ENCODE peak calls at places on chromosomes 3 and 15, in ten cellular contexts. E, T, F, M, G, I, J, K, W and A are unnamed samples.

GRCh38 chr3:194687638-194688206 is 2.0 kb downstream of the FAM43A start:
- DNase-seq in E (peak; percentile 85), T (peak; percentile 82), F (peak; percentile 48), M (peak; percentile 47), G (no peak), I (peak; percentile 52), J (peak; percentile 66), K (peak; percentile 61), W (no peak), A (no peak)

GRCh38 chr15:58546066-58546591 is 114.3 kb downstream of the LIPC start:
- DNase-seq in E (no peak), T (no peak), F (no peak), M (no peak), G (no peak), I (no peak), J (no peak), K (no peak), W (no peak), A (no peak)

GRCh38 chr3:133573054-133573628 is 345 bp upstream of the CDV3 start:
- DNase-seq in E (peak; percentile 100), T (peak; percentile 100), F (peak; percentile 100), M (peak; percentile 100), G (peak; percentile 100), I (peak; percentile 100), J (peak; percentile 100), K (peak; percentile 100), W (peak; percentile 99), A (peak; percentile 100)

GRCh38 chr3:16932877-16933276 is 48.1 kb downstream of the PLCL2 start:
- DNase-seq in E (no peak), T (no peak), F (no peak), M (no peak), G (no peak), I (no peak), J (no peak), K (no peak), W (no peak), A (no peak)

GRCh38 chr3:174397848-174398247 is 461.3 kb upstream of the NAALADL2 start:
- DNase-seq in E (no peak), T (peak; percentile 60), F (no peak), M (peak; percentile 16), G (no peak), I (no peak), J (peak; percentile 61), K (no peak), W (peak; percentile 14), A (no peak)

GRCh38 chr3:36480916-36481648 is 100.8 kb downstream of the STAC start:
- DNase-seq in E (no peak), T (peak; percentile 77), F (no peak), M (no peak), G (no peak), I (no peak), J (peak; percentile 3), K (no peak), W (no peak), A (no peak)

GRCh38 chr3:58058654-58059263 is 50.5 kb downstream of the FLNB start:
- DNase-seq in E (no peak), T (peak; percentile 84), F (no peak), M (peak; percentile 87), G (no peak), I (no peak), J (peak; percentile 43), K (no peak), W (no peak), A (no peak)

GRCh38 chr3:179682681-179683080 is 29.8 kb downstream of the USP13 start:
- DNase-seq in E (no peak), T (no peak), F (no peak), M (no peak), G (no peak), I (no peak), J (no peak), K (no peak), W (no peak), A (no peak)

GRCh38 chr3:52028572-52028971 is 27.8 kb downstream of the DUSP7 start:
- DNase-seq in E (no peak), T (peak; percentile 77), F (no peak), M (no peak), G (no peak), I (peak; percentile 91), J (peak; percentile 27), K (no peak), W (no peak), A (no peak)

DNA sequence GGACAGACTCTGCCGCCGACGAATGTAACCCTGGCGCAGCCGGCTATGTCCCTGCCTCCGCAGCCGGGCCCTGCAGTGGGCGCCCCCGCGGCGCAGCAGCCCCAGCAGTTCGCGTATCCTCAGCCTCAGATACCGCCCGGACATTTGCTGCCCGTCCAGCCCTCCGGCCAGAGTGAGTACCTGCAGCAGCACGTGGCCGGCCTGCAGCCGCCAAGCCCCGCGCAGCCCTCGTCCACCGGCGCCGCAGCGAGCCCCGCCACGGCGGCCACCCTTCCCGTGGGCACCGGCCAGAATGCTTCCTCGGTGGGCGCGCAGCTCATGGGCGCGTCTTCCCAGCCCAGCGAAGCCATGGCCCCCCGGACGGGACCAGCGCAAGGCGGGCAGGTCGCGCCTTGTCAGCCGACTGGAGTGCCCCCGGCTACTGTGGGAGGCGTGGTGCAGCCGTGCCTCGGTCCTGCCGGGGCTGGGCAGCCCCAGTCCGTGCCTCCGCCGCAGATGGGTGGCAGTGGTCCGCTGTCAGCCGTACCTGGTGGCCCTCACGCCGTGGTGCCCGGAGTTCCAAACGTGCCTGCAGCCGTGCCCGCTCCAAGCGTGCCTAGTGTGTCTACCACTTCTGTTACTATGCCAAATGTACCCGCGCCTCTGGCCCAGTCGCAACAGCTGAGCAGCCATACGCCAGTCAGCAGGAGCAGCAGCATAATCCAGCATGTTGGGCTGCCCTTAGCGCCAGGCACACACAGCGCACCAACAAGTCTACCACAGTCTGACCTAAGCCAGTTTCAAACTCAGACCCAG is 2.4 kb downstream of the TSC22D2 start:
- DNase-seq in E (peak; percentile 46), T (peak; percentile 53), F (peak; percentile 67), M (no peak), G (peak; percentile 68), I (peak; percentile 47), J (no peak), K (peak; percentile 10), W (no peak), A (no peak)
- TF ChIP-seq CTCF in E (no peak), T (no peak), F (no peak), M (peak; percentile 27), G (peak; percentile 35), I (peak; percentile 2), J (no peak), K (peak; percentile 3), W (no peak), A (no peak)

GRCh38 chr3:42519568-42519962 is 17.1 kb downstream of the VIPR1 start:
- DNase-seq in E (no peak), T (no peak), F (no peak), M (no peak), G (no peak), I (no peak), J (no peak), K (no peak), W (no peak), A (no peak)

GRCh38 chr3:42520336-42520735 is 17.9 kb downstream of the VIPR1 start:
- DNase-seq in E (no peak), T (no peak), F (no peak), M (no peak), G (no peak), I (no peak), J (no peak), K (no peak), W (no peak), A (no peak)

GRCh38 chr3:42520906-42521305 is 18.5 kb downstream of the VIPR1 start:
- DNase-seq in E (no peak), T (no peak), F (no peak), M (no peak), G (no peak), I (no peak), J (no peak), K (no peak), W (no peak), A (no peak)

GRCh38 chr3:42517143-42517542 is 14.7 kb downstream of the VIPR1 start:
- DNase-seq in E (no peak), T (no peak), F (no peak), M (no peak), G (no peak), I (no peak), J (no peak), K (no peak), W (no peak), A (no peak)

DNA sequence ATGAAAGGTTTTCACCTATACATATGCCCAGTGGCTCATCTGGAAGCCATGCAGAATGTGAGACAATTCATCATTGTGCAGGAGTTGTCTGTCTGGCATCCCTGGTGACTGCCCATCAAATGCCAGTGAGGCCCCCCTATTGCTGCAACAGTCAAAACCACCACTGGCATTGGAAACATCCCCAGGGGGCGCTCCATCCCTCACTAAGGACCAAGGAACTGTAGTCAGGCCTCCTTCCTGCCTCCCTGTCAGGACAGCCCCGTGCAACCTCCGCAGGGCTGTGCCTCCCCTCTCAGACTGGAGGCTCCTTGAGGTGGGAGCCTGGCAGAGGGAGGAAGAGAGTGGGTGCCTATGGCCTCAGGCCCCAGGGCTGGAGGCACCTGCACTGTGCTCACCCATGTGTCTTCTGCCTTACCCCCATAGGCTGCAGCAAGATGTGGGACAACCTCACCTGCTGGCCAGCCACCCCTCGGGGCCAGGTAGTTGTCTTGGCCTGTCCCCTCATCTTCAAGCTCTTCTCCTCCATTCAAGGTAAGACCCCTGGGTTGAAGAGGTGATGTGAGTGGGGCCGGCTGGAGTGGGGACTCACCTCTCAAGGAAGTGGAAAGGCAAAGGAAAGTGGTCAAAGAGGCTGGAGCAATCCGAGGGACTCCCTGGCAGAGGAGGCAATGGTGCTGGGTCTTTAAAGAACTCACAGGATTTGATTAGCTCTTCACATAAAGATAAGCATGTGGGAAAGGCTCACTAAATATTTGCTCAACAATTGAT is 16.5 kb downstream of the VIPR1 start:
- DNase-seq in E (no peak), T (no peak), F (no peak), M (no peak), G (no peak), I (no peak), J (no peak), K (no peak), W (no peak), A (no peak)
- TF ChIP-seq CTCF in E (peak; percentile 56), T (no peak), F (no peak), M (peak; percentile 47), G (no peak), I (peak; percentile 14), J (no peak), K (no peak), W (peak; percentile 39), A (no peak)

GRCh38 chr3:125192190-125193035 is 20.1 kb downstream of the SLC12A8 start:
- DNase-seq in E (peak; percentile 65), T (no peak), F (no peak), M (no peak), G (no peak), I (no peak), J (no peak), K (no peak), W (no peak), A (no peak)
- TF ChIP-seq CTCF in E (peak; percentile 73), T (no peak), F (no peak), M (no peak), G (no peak), I (no peak), J (no peak), K (peak; percentile 25), W (no peak), A (no peak)

DNA sequence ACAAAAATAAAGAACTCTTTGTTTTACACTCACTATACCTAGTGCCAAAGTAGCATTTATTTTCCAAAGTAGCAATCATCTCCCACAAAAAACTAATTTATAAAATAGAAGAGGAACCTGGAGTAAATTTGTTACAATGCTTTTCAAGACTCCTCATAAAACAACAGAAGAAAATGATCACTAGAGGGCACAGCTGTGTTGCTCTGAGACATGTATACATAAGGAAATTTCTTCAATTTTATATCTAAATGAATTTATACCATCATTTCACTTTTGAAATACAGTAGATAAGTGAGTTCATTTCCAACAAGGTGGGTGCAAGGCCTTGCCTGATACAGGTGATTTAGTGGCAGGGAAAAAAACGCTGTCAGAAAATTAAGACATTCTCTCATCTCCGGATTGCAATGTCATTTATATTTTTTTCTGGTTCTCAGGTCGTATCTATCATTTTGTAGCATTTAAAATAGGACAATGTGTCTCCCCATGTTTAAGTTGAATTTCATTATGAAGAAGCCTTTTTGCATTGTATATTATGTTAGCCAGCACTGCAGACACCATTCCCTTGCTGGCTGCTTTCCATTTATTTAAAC is 25.3 kb upstream of the ARHGEF26 start:
- DNase-seq in E (no peak), T (peak; percentile 59), F (no peak), M (no peak), G (no peak), I (no peak), J (peak; percentile 69), K (no peak), W (no peak), A (peak; percentile 4)
- TF ChIP-seq CTCF in E (peak; percentile 31), T (peak; percentile 50), F (peak; percentile 18), M (peak; percentile 48), G (peak; percentile 75), I (peak; percentile 50), J (peak; percentile 44), K (peak; percentile 37), W (peak; percentile 15), A (peak; percentile 50)